ENCODE peak calls at places on chromosome 16, in nine cellular contexts. B is NB4, S is lower leg skin, K is H1, Y is body of pancreas, E is heart left ventricle, C is ovary, N is stomach, I is A549. O is an unnamed sample.

GRCh38 chr16:5220705-5221104 is 123.1 kb upstream of the EEF2KMT start:
- DNase-seq in E (no peak), C (no peak), K (no peak), Y (no peak), I (no peak), S (no peak), N (no peak), B (no peak), O (no peak)

GRCh38 chr16:23052908-23053580 is 96.2 kb downstream of the USP31 start:
- DNase-seq in E (no peak), N (no peak), Y (no peak), S (no peak), B (no peak), C (no peak), I (no peak), K (no peak), O (no peak)

GRCh38 chr16:27237229-27238015 is 31.1 kb downstream of the NSMCE1 start:
- DNase-seq in I (no peak), S (no peak), K (no peak), N (peak), B (peak), E (peak), Y (peak), C (no peak), O (no peak)

GRCh38 chr16:90008708-90009145 is 10.5 kb downstream of the DBNDD1 start:
- DNase-seq in K (no peak), N (no peak), B (peak), S (no peak), E (no peak), I (no peak), Y (no peak), C (no peak), O (no peak)

GRCh38 chr16:57863434-57864160 is 61.3 kb upstream of the KIFC3 start:
- DNase-seq in E (peak), I (peak), Y (peak), N (peak), K (no peak), B (peak), C (peak), S (peak), O (no peak)

GRCh38 chr16:194516-194915 is 14.3 kb downstream of the HBQ1 start:
- DNase-seq in Y (no peak), I (no peak), S (no peak), C (no peak), E (no peak), K (no peak), N (no peak), B (no peak), O (no peak)

GRCh38 chr16:22395960-22396359 is 21.5 kb upstream of the CDR2 start:
- DNase-seq in K (no peak), I (no peak), S (no peak), N (no peak), E (no peak), B (no peak), Y (no peak), C (no peak), O (no peak)

GRCh38 chr16:1752853-1753252 is 18.5 kb downstream of the NME3 start:
- DNase-seq in Y (no peak), B (no peak), S (no peak), N (no peak), C (no peak), E (no peak), I (no peak), K (no peak), O (no peak)

GRCh38 chr16:2002406-2003230 is 7.0 kb downstream of the ZNF598 start:
- DNase-seq in S (no peak), K (no peak), B (no peak), C (no peak), E (no peak), Y (no peak), N (no peak), I (no peak), O (no peak)

GRCh38 chr16:64440421-64440831 is 681.4 kb downstream of the CDH11 start:
- DNase-seq in B (no peak), Y (peak), C (no peak), K (no peak), N (no peak), E (no peak), S (peak), I (no peak), O (no peak)

GRCh38 chr16:2529061-2529931 is 1.9 kb downstream of the CEMP1 start:
- DNase-seq in I (no peak), Y (no peak), E (no peak), B (no peak), K (no peak), C (no peak), N (no peak), S (no peak), O (no peak)

GRCh38 chr16:48444574-48444973 is 59.4 kb upstream of the SIAH1 start:
- DNase-seq in K (no peak), N (no peak), B (no peak), S (no peak), I (peak), Y (peak), C (peak), E (peak), O (no peak)

GRCh38 chr16:47018223-47018891 is 44.9 kb upstream of the DNAJA2 start:
- DNase-seq in B (peak), Y (peak), K (no peak), E (no peak), N (peak), C (no peak), I (peak), S (no peak), O (no peak)

GRCh38 chr16:58418601-58419000 is 26.3 kb downstream of the GINS3 start:
- DNase-seq in E (peak), N (no peak), C (no peak), I (no peak), S (no peak), B (peak), Y (no peak), K (no peak), O (no peak)

GRCh38 chr16:59259964-59260348 is 525.8 kb upstream of the GOT2 start:
- DNase-seq in C (no peak), Y (no peak), N (no peak), S (no peak), K (no peak), E (no peak), I (no peak), B (peak), O (no peak)

GRCh38 chr16:4675864-4676786 is 17.2 kb upstream of the NUDT16L1 start:
- DNase-seq in I (no peak), C (no peak), K (no peak), Y (no peak), E (no peak), B (peak), S (no peak), N (no peak), O (no peak)

GRCh38 chr16:55078699-55079415 is 148.2 kb downstream of the IRX5 start:
- DNase-seq in S (no peak), N (no peak), C (no peak), Y (no peak), K (no peak), I (no peak), B (no peak), E (no peak), O (no peak)

GRCh38 chr16:77353587-77354263 is 81.1 kb downstream of the ADAMTS18 start:
- DNase-seq in B (no peak), E (no peak), K (no peak), C (no peak), N (no peak), S (no peak), Y (no peak), I (no peak), O (no peak)

GRCh38 chr16:15835136-15835878 is 21.5 kb downstream of the MYH11 start:
- DNase-seq in K (no peak), I (no peak), C (no peak), S (no peak), E (no peak), N (no peak), B (no peak), Y (no peak), O (no peak)

GRCh38 chr16:9840761-9841665 is 341.2 kb downstream of the GRIN2A start:
- DNase-seq in B (peak), S (no peak), C (no peak), K (no peak), Y (no peak), I (no peak), E (no peak), N (no peak), O (peak)

GRCh38 chr16:69187891-69188451 is 1.0 kb downstream of the SNTB2 start:
- DNase-seq in Y (peak), E (peak), N (peak), C (peak), B (peak), I (peak), K (no peak), S (peak), O (no peak)

GRCh38 chr16:69188716-69189115 is 1.8 kb downstream of the SNTB2 start:
- DNase-seq in B (no peak), C (no peak), N (no peak), S (no peak), K (no peak), E (no peak), I (peak), Y (no peak), O (no peak)

GRCh38 chr16:69187387-69187890 is 475 bp downstream of the SNTB2 start:
- DNase-seq in K (peak), C (peak), S (no peak), I (peak), E (peak), Y (peak), B (peak), N (peak), O (no peak)

GRCh38 chr16:69190046-69190588 is 3.2 kb downstream of the SNTB2 start:
- DNase-seq in S (no peak), E (no peak), Y (no peak), N (no peak), K (no peak), C (no peak), B (no peak), I (no peak), O (no peak)

GRCh38 chr16:69186642-69187386 is at the start of gene SNTB2:
- DNase-seq in Y (peak), C (peak), I (peak), K (peak), N (peak), E (peak), B (peak), S (peak), O (peak)
- TF ChIP-seq POLR2A in Y (peak), C (peak), I (peak), K (peak), N (peak), E (peak), B (no peak), S (no peak), O (peak)

DNA sequence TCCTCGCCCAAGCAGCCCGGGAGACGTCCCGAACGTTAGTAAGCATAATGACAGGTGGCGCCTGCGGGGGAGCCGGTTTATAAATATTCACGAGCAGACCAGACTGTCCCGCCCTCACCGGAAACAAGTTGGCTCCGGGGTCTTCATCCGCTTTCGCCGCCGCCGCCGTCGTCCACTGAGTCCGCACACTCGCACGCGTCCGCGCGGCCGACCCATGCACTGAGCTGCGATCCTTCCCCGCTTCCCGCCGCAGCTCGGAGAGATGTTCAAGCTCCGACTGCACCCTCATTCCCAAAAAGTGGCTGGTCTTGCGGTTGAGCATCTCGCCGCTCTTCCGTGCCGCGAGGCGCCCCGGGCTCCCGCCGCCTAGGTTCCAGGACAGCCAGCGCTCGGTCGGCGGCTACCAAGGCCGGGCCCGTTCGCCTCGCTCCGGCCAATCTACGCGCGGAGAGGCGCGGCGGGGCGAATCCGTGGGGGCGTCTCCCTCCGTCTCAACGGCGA is 385 bp downstream of the CFAP119 start:
- DNase-seq in E (no peak), B (peak), K (peak), N (no peak), I (no peak), S (no peak), Y (peak), C (peak), O (no peak)
- TF ChIP-seq POLR2A in E (no peak), B (peak), K (no peak), N (no peak), I (no peak), S (no peak), Y (no peak), C (no peak), O (no peak)

DNA sequence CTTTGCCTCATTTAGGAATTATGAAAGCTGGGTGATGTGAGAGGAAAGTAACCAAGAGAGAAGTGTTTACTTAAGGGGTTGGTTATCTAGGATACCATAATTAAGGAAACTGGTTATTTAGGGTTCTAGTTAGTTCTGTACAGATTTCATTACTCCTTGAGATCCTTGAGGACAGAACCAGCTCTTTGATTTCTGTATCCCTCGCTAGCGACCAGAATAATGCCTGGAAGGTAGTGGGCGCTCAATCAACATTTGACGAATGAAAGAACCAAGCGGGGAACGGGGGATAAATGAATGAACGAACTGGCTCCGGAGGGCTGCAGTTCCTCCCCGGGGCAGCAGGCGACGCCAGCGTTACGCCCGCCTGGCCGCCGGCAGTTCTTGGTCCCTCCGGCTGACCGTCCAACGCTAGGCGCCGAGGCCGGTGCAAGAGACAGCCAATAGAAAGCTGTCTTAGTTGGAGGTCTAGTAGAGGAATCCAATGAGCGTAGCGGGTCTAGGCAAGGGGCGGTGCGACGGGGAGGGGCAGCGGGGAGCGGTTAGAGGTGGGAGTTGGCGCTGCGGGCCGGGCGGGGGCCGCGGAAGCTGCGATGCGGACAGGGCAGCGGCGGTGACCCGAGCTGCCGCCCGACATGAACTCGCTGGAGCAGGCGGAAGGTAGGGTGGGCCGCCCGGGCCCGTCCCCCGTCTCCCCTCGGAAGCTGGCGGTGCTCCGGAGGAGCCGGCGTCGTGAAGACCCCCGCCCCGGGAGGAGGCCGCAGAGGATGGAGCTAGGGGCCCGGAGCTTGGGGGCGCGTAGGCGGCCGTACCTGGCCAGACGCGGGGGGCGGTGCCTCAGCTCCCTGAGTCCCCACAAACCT is at the start of gene CNEP1R1:
- DNase-seq in C (peak), B (peak), E (peak), N (peak), S (peak), K (peak), I (peak), Y (peak), O (peak)
- TF ChIP-seq POLR2A in C (no peak), B (peak), E (peak), N (no peak), S (no peak), K (peak), I (peak), Y (peak), O (no peak)

DNA sequence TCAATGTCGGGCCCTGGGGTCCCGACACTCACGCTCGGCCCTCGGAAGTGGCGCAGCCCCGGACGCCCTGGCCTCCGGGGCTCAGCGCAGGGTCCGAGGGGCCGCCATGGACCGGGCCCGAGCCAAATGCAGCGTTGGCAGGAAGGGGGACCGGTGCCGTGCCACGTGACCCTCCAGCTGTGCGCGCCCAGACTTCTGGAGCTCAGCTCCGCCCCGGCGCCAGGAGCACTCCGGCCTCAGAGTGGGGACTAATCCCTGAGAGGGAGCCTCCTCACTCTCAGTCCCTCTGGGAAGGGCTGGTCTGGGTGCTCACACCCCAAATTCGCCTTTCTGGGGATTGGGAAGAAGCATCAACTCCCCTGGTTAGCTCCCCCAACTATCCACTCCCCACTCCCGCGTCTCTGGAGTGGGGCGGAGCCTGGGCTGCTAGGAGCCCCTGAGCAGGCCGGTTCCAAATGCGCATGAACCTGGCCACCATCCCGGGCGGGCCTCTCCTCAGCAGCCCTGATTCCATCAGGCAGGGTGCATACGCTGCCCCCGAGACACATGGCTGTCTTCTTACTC is at the start of gene B3GNT9:
- DNase-seq in C (peak), Y (no peak), I (peak), E (peak), N (peak), S (no peak), K (peak), B (peak), O (no peak)
- TF ChIP-seq POLR2A in C (no peak), Y (no peak), I (peak), E (no peak), N (no peak), S (no peak), K (no peak), B (no peak), O (no peak)

GRCh38 chr16:87331241-87331801 is 14.1 kb upstream of the C16orf95 start:
- DNase-seq in K (no peak), E (no peak), S (no peak), Y (no peak), I (no peak), B (no peak), N (no peak), C (no peak), O (no peak)
- TF ChIP-seq POLR2A in K (no peak), E (no peak), S (no peak), Y (no peak), I (no peak), B (no peak), N (no peak), C (no peak), O (no peak)

DNA sequence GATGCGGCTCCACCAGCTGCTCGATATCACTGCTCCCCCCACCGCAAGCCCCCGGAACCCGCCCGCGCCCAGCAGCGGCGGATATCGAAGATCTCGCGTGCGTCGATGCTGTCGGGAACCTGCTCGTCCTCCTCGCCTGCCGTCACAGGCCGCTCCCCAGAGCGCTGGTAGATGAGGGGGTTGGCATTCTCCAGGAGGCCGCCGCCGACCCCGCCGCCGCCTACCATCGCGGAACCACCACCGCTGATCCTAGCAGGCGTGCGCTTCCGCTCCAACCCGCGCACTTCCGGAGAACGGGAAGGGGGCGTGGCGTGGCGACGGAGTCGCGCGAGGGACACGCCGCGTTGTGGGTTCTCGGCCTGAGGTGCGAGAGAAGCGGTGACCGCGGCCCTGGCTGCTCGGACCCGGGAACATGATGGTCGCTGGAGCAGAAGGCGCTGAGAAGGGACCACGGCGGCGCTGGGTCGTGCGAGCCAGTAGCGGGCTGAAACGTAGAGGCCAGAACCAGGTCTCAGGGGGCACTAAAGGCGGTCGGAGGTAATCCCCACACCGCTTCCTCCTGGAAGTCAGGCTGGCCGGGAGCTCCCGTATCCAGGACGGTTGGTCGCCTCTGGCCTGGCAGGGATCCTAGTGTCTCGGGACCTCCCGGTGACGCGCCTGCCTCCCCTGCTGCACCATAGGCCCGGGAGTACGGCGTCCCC is at the start of gene CIAO2B:
- DNase-seq in I (peak), K (peak), N (peak), B (peak), C (peak), Y (peak), E (peak), S (peak), O (peak)
- TF ChIP-seq POLR2A in I (peak), K (peak), N (peak), B (peak), C (peak), Y (peak), E (peak), S (no peak), O (peak)